ENCODE peak calls at places on chromosomes 11 and 22, in four cellular contexts. One of them, this sample, is unnamed.

GRCh38 chr11:560305-561147 is at the start of the genes LMNTD2 and RASSF7:
- DNase-seq in colonic mucosa: peak
- DNase-seq in RWPE1: peak
- DNase-seq in OCI-LY7: peak
- DNase-seq in this sample: peak

GRCh38 chr11:10355257-10355661 is 50.4 kb downstream of the ADM start:
- DNase-seq in RWPE1: no peak
- DNase-seq in colonic mucosa: no peak
- DNase-seq in OCI-LY7: no peak
- DNase-seq in this sample: no peak

GRCh38 chr11:93945596-93945995 is 75.6 kb upstream of the HEPHL1 start:
- DNase-seq in OCI-LY7: no peak
- DNase-seq in RWPE1: no peak
- DNase-seq in colonic mucosa: no peak
- DNase-seq in this sample: no peak

GRCh38 chr11:49424136-49424535 is 215.7 kb upstream of the FOLH1 start:
- DNase-seq in colonic mucosa: no peak
- DNase-seq in RWPE1: no peak
- DNase-seq in OCI-LY7: no peak
- DNase-seq in this sample: no peak

GRCh38 chr11:63574856-63575602 is 11.8 kb upstream of the PLAAT2 start:
- DNase-seq in OCI-LY7: no peak
- DNase-seq in RWPE1: no peak
- DNase-seq in colonic mucosa: peak
- DNase-seq in this sample: no peak

GRCh38 chr11:117145393-117145761 is 1.3 kb downstream of the PAFAH1B2 start:
- DNase-seq in OCI-LY7: peak
- DNase-seq in colonic mucosa: peak
- DNase-seq in RWPE1: peak
- DNase-seq in this sample: no peak

GRCh38 chr11:14253437-14253836 is 105.5 kb downstream of the RRAS2 start:
- DNase-seq in RWPE1: no peak
- DNase-seq in OCI-LY7: no peak
- DNase-seq in colonic mucosa: no peak
- DNase-seq in this sample: no peak

GRCh38 chr22:35961480-35961902 is 67.1 kb downstream of the RBFOX2 start:
- DNase-seq in RWPE1: peak
- DNase-seq in colonic mucosa: no peak
- DNase-seq in OCI-LY7: no peak
- DNase-seq in this sample: peak

GRCh38 chr11:33642461-33643166 is 58.0 kb downstream of the C11orf91 start:
- DNase-seq in OCI-LY7: no peak
- DNase-seq in RWPE1: no peak
- DNase-seq in colonic mucosa: no peak
- DNase-seq in this sample: no peak

GRCh38 chr11:117678651-117679407 is 118.2 kb downstream of the DSCAML1 start:
- DNase-seq in OCI-LY7: no peak
- DNase-seq in colonic mucosa: no peak
- DNase-seq in RWPE1: no peak
- DNase-seq in this sample: no peak

GRCh38 chr11:126716456-126717083 is 284.0 kb downstream of the KIRREL3 start:
- DNase-seq in RWPE1: no peak
- DNase-seq in OCI-LY7: peak
- DNase-seq in colonic mucosa: peak
- DNase-seq in this sample: no peak

DNA sequence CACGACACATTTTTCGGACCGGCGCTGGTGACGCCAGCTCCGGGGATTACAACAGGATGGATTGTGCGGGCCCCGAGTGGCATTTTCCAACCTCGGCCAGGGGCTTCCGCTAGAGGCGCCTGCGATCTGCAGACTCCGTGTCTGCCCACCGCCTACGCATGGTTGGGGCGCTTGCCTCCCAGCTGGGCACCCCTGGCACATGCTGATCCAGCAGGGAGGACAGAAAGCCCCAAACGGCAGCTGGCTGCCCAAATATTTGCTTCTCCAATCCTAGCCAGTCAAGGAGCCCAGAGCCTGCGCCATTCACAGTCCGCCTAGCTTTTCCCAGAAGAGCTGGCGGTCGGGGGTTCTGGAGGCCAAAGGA is 418.0 kb downstream of the SOX6 start:
- DNase-seq in OCI-LY7: no peak
- DNase-seq in colonic mucosa: no peak
- DNase-seq in RWPE1: no peak
- DNase-seq in this sample: no peak
- H3K27ac ChIP-seq in OCI-LY7: no peak
- H3K27ac ChIP-seq in colonic mucosa: no peak
- H3K27ac ChIP-seq in RWPE1: no peak
- H3K27ac ChIP-seq in this sample: no peak

GRCh38 chr11:76822406-76822805 is 38.3 kb upstream of the ACER3 start:
- DNase-seq in RWPE1: no peak
- DNase-seq in OCI-LY7: no peak
- DNase-seq in colonic mucosa: no peak
- DNase-seq in this sample: no peak

GRCh38 chr11:76824980-76825725 is 35.6 kb upstream of the ACER3 start:
- DNase-seq in colonic mucosa: peak
- DNase-seq in RWPE1: peak
- DNase-seq in OCI-LY7: no peak
- DNase-seq in this sample: no peak

GRCh38 chr11:76824083-76824939 is 36.4 kb upstream of the ACER3 start:
- DNase-seq in RWPE1: peak
- DNase-seq in colonic mucosa: peak
- DNase-seq in OCI-LY7: no peak
- DNase-seq in this sample: peak

GRCh38 chr11:76823481-76824028 is 37.2 kb upstream of the ACER3 start:
- DNase-seq in colonic mucosa: peak
- DNase-seq in OCI-LY7: no peak
- DNase-seq in RWPE1: peak
- DNase-seq in this sample: no peak

DNA sequence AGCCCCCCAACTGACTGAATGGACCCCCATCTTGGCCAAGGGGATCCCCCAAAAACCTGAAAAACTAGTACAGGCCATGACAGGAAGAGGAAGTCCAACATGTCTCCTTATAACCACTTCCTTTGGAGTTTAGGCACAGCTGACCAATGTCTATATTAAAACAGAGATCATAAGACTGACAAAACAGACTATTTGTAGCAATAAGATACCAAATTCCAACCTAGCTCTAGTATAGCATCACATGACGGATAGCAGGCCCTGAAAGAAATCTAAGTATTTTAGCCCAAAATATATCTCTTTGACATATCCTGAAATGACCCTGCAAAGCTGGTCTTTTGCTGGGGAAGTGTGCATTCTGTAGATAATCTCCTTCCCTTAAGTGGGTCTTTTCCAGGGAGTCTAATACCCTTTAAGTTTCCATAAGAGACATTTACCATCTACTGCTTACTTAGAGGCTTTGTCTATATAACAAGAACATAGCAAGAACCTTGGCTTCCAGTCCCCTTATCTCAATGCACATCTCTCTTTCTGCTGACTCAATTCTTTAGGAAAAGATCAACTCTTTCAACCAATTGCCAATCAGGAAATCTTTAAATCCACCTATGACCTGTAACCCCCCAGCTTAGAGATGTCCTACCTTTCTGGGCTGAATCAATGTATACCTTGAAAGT is 34.9 kb upstream of the ACER3 start:
- DNase-seq in RWPE1: no peak
- DNase-seq in colonic mucosa: no peak
- DNase-seq in OCI-LY7: no peak
- DNase-seq in this sample: no peak
- H3K27ac ChIP-seq in RWPE1: peak
- H3K27ac ChIP-seq in colonic mucosa: no peak
- H3K27ac ChIP-seq in OCI-LY7: no peak
- H3K27ac ChIP-seq in this sample: peak

DNA sequence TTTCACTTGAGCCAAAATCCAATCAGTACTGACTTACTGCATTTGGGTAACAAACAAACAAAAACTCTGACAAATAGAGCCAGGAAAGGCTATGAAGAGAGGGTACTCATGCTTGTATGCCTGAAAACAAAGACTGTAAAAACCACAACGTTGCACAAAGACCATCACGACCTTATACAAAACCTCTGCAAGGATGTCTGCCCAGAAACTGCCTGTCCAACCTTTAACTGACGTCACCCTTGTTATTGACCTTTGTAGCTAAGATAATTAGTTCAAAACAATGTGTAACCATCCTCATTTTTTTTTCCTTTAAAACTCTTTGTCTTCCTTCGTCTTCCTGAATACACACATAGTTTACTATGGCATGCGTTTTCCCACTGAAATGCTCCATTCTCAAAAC is 827 bp upstream of the CREBZF start:
- DNase-seq in colonic mucosa: no peak
- DNase-seq in OCI-LY7: no peak
- DNase-seq in RWPE1: no peak
- DNase-seq in this sample: no peak
- H3K27ac ChIP-seq in colonic mucosa: peak
- H3K27ac ChIP-seq in OCI-LY7: no peak
- H3K27ac ChIP-seq in RWPE1: no peak
- H3K27ac ChIP-seq in this sample: no peak

GRCh38 chr22:20906387-20906767 is 10.8 kb upstream of the CRKL start:
- DNase-seq in RWPE1: no peak
- DNase-seq in colonic mucosa: no peak
- DNase-seq in OCI-LY7: no peak
- DNase-seq in this sample: no peak

GRCh38 chr22:20903093-20903492 is 14.1 kb upstream of the CRKL start:
- DNase-seq in RWPE1: no peak
- DNase-seq in OCI-LY7: no peak
- DNase-seq in colonic mucosa: no peak
- DNase-seq in this sample: no peak

GRCh38 chr22:20904980-20905355 is 12.2 kb upstream of the CRKL start:
- DNase-seq in colonic mucosa: no peak
- DNase-seq in OCI-LY7: no peak
- DNase-seq in RWPE1: no peak
- DNase-seq in this sample: no peak

GRCh38 chr22:20905415-20906386 is 11.5 kb upstream of the CRKL start:
- DNase-seq in OCI-LY7: no peak
- DNase-seq in colonic mucosa: no peak
- DNase-seq in RWPE1: no peak
- DNase-seq in this sample: no peak

GRCh38 chr22:20904008-20904979 is 12.9 kb upstream of the CRKL start:
- DNase-seq in OCI-LY7: no peak
- DNase-seq in RWPE1: peak
- DNase-seq in colonic mucosa: no peak
- DNase-seq in this sample: no peak
- H3K27ac ChIP-seq in OCI-LY7: no peak
- H3K27ac ChIP-seq in RWPE1: peak
- H3K27ac ChIP-seq in colonic mucosa: no peak
- H3K27ac ChIP-seq in this sample: no peak

GRCh38 chr11:95230054-95231034 is 658 bp downstream of the SESN3 start:
- DNase-seq in RWPE1: peak
- DNase-seq in colonic mucosa: peak
- DNase-seq in OCI-LY7: peak
- DNase-seq in this sample: no peak
- H3K27ac ChIP-seq in RWPE1: peak
- H3K27ac ChIP-seq in colonic mucosa: peak
- H3K27ac ChIP-seq in OCI-LY7: no peak
- H3K27ac ChIP-seq in this sample: peak

GRCh38 chr11:114063829-114064201 is 4.3 kb downstream of the ZBTB16 start:
- DNase-seq in OCI-LY7: no peak
- DNase-seq in colonic mucosa: no peak
- DNase-seq in RWPE1: no peak
- DNase-seq in this sample: no peak
- H3K27ac ChIP-seq in OCI-LY7: no peak
- H3K27ac ChIP-seq in colonic mucosa: no peak
- H3K27ac ChIP-seq in RWPE1: peak
- H3K27ac ChIP-seq in this sample: no peak